ENCODE peak calls at places on chromosome 21, in nine cellular contexts. B, R, E, L, W, K, D, H and G are unnamed samples.

GRCh38 chr21:26753822-26754221 is 91.4 kb downstream of the ADAMTS1 start:
- DNase-seq in B (no peak), R (no peak), E (no peak), L (no peak), W (no peak), K (no peak), D (peak), H (no peak), G (no peak)

GRCh38 chr21:8989261-8989882 is 1532.0 kb upstream of the TPTE start:
- DNase-seq in B (no peak), R (no peak), E (no peak), L (no peak), W (no peak), K (peak), D (peak), H (no peak), G (no peak)

GRCh38 chr21:32306021-32306780 is 7.5 kb downstream of the MRAP start:
- DNase-seq in B (no peak), R (no peak), E (no peak), L (no peak), W (no peak), K (no peak), D (peak), H (no peak), G (no peak)

GRCh38 chr21:18334066-18334465 is 69.5 kb downstream of the TMPRSS15 start:
- DNase-seq in B (no peak), R (no peak), E (no peak), L (no peak), W (no peak), K (no peak), D (no peak), H (no peak), G (no peak)

GRCh38 chr21:38769253-38769780 is 36.4 kb upstream of the ETS2 start:
- DNase-seq in B (no peak), R (no peak), E (no peak), L (peak), W (no peak), K (peak), D (no peak), H (no peak), G (no peak)

GRCh38 chr21:34603002-34603709 is 11.8 kb downstream of the RCAN1 start:
- DNase-seq in B (peak), R (peak), E (peak), L (peak), W (peak), K (peak), D (peak), H (peak), G (peak)

GRCh38 chr21:37522641-37523295 is 156.2 kb downstream of the DYRK1A start:
- DNase-seq in B (no peak), R (no peak), E (no peak), L (peak), W (no peak), K (no peak), D (no peak), H (no peak), G (no peak)

GRCh38 chr21:32499249-32500055 is 85.9 kb downstream of the TCP10L start:
- DNase-seq in B (no peak), R (no peak), E (no peak), L (no peak), W (no peak), K (peak), D (no peak), H (no peak), G (no peak)